ENCODE peak calls at places on chromosomes 7 and 10, in eight cellular contexts. B is substantia nigra, Y is chondrocyte, K is GM23248, X is dorsolateral prefrontal cortex, S is lower leg skin, T is cardiac fibroblast, Z is NCI-H1694. A is an unnamed sample.

GRCh38 chr7:32894171-32894570 is 2.6 kb upstream of the KBTBD2 start:
- DNase-seq in S (no peak), T (no peak), B (no peak), Z (no peak), K (no peak), Y (no peak), X (no peak), A (no peak)

GRCh38 chr10:63711866-63712716 is 190.9 kb downstream of the REEP3 start:
- DNase-seq in Y (no peak), T (peak), B (peak), K (peak), X (peak), S (peak), Z (peak), A (peak)

GRCh38 chr7:6417408-6417807 is 30.3 kb downstream of the DAGLB start:
- DNase-seq in B (no peak), T (no peak), Y (no peak), S (no peak), Z (no peak), X (no peak), K (no peak), A (no peak)

GRCh38 chr7:87875151-87876039 is 765 bp downstream of the SLC25A40 start:
- DNase-seq in B (peak), S (no peak), Y (no peak), Z (no peak), T (peak), X (peak), K (peak), A (peak)

GRCh38 chr7:75854233-75854632 is 24.6 kb upstream of the RHBDD2 start:
- DNase-seq in X (no peak), Y (no peak), B (no peak), S (no peak), Z (no peak), T (peak), K (peak), A (no peak)

GRCh38 chr10:86962136-86962980 is 4.0 kb downstream of the SNCG start:
- DNase-seq in S (no peak), Z (no peak), X (peak), Y (peak), T (no peak), K (no peak), B (no peak), A (no peak)

GRCh38 chr7:1611708-1612241 is 41.9 kb upstream of the PSMG3 start:
- DNase-seq in X (peak), S (no peak), K (peak), T (peak), B (peak), Z (peak), Y (no peak), A (no peak)

GRCh38 chr10:109280837-109281236 is 642.5 kb downstream of the XPNPEP1 start:
- DNase-seq in T (no peak), S (no peak), K (no peak), Z (no peak), B (no peak), X (no peak), Y (no peak), A (no peak)

GRCh38 chr10:43000651-43001426 is 76.0 kb upstream of the RET start:
- DNase-seq in T (no peak), Y (no peak), B (no peak), Z (no peak), S (no peak), K (no peak), X (no peak), A (no peak)

GRCh38 chr10:43162604-43163003 is 24.4 kb downstream of the CSGALNACT2 start:
- DNase-seq in X (no peak), K (no peak), S (no peak), B (no peak), Y (no peak), Z (no peak), T (no peak), A (no peak)

GRCh38 chr7:36642414-36642813 is 81.9 kb downstream of the AOAH start:
- DNase-seq in S (no peak), Y (no peak), X (no peak), B (no peak), K (no peak), T (no peak), Z (no peak), A (no peak)

GRCh38 chr10:21526952-21527633 is 1.6 kb upstream of the SKIDA1 start:
- DNase-seq in X (peak), T (peak), B (peak), K (peak), S (peak), Y (no peak), Z (no peak), A (peak)

GRCh38 chr7:157459966-157460365 is 123.2 kb downstream of the DNAJB6 start:
- DNase-seq in T (no peak), Z (no peak), S (no peak), X (no peak), Y (no peak), B (no peak), K (no peak), A (no peak)

GRCh38 chr7:45028138-45028919 is 28.3 kb downstream of the CCM2 start:
- DNase-seq in S (no peak), B (no peak), T (no peak), Z (no peak), X (no peak), K (no peak), Y (peak), A (no peak)

GRCh38 chr7:91784469-91784868 is 96.0 kb downstream of the MTERF1 start:
- DNase-seq in S (no peak), Z (peak), T (peak), B (no peak), K (peak), X (no peak), Y (no peak), A (no peak)

GRCh38 chr7:124697746-124698145 is 67.8 kb downstream of the GPR37 start:
- DNase-seq in K (no peak), Z (no peak), Y (no peak), S (no peak), B (no peak), X (no peak), T (no peak), A (no peak)

GRCh38 chr7:106887376-106887775 is 22.3 kb downstream of the PIK3CG start:
- DNase-seq in X (no peak), K (no peak), T (no peak), B (no peak), Y (no peak), S (no peak), Z (no peak), A (no peak)

GRCh38 chr10:99235469-99235871 is at the start of gene HPSE2:
- DNase-seq in X (no peak), T (no peak), B (no peak), Y (no peak), Z (no peak), S (no peak), K (no peak), A (no peak)

GRCh38 chr10:12241810-12242529 is 46.0 kb downstream of the CDC123 start:
- DNase-seq in Z (no peak), Y (no peak), S (peak), T (peak), X (no peak), B (no peak), K (no peak), A (no peak)

GRCh38 chr7:46492460-46492859 is 571.4 kb upstream of the IGFBP3 start:
- DNase-seq in S (no peak), B (no peak), Z (no peak), T (no peak), K (no peak), X (no peak), Y (no peak), A (no peak)

GRCh38 chr7:151311294-151311864 is 30.2 kb upstream of the NUB1 start:
- DNase-seq in X (no peak), S (no peak), K (peak), Z (peak), B (no peak), T (no peak), Y (no peak), A (peak)

GRCh38 chr10:31749293-31749692 is 179.3 kb downstream of the ARHGAP12 start:
- DNase-seq in S (no peak), X (no peak), B (no peak), T (no peak), Y (no peak), K (peak), Z (no peak), A (no peak)

GRCh38 chr7:46812047-46812672 is 769.8 kb downstream of the TNS3 start:
- DNase-seq in X (no peak), S (no peak), Y (no peak), T (peak), B (no peak), K (peak), Z (no peak), A (no peak)

GRCh38 chr7:130695840-130696239 is 9.5 kb upstream of the TSGA13 start:
- DNase-seq in T (peak), S (no peak), B (no peak), Y (no peak), X (no peak), K (peak), Z (peak), A (no peak)